ENCODE peak calls at places on chromosomes 6 and 20, in four cellular contexts. Z is IMR-90, J is mesenchymal stem cell, U is H9. Q is an unnamed sample.

GRCh38 chr20:16062661-16063591 is 510.3 kb downstream of the KIF16B start:
- DNase-seq in J (no peak), Z (no peak), U (no peak), Q (no peak)

GRCh38 chr6:157599191-157599590 is 218.2 kb downstream of the ZDHHC14 start:
- DNase-seq in J (no peak), U (no peak), Z (no peak), Q (no peak)

GRCh38 chr6:140537211-140537610 is 1162.8 kb upstream of the CITED2 start:
- DNase-seq in J (peak), Z (peak), U (no peak), Q (no peak)

GRCh38 chr6:24864345-24864744 is 65.6 kb upstream of the ARMH2 start:
- DNase-seq in J (peak), Z (peak), U (no peak), Q (no peak)

GRCh38 chr20:34213213-34213612 is 28.0 kb upstream of the ASIP start:
- DNase-seq in Z (no peak), J (no peak), U (no peak), Q (no peak)

GRCh38 chr20:16293590-16293989 is 279.7 kb downstream of the KIF16B start:
- DNase-seq in J (peak), Z (peak), U (no peak), Q (no peak)

GRCh38 chr6:37021356-37022129 is 16.1 kb downstream of the FGD2 start:
- DNase-seq in J (peak), Z (peak), U (peak), Q (no peak)

GRCh38 chr6:1136415-1136774 is 175.5 kb upstream of the FOXQ1 start:
- DNase-seq in Z (peak), U (no peak), J (no peak), Q (no peak)

GRCh38 chr6:41191569-41191968 is 9.4 kb downstream of the TREML2 start:
- DNase-seq in Z (no peak), J (peak), U (peak), Q (no peak)

GRCh38 chr6:39228992-39229767 is at the start of gene KCNK5:
- DNase-seq in U (peak), J (peak), Z (peak), Q (peak)

DNA sequence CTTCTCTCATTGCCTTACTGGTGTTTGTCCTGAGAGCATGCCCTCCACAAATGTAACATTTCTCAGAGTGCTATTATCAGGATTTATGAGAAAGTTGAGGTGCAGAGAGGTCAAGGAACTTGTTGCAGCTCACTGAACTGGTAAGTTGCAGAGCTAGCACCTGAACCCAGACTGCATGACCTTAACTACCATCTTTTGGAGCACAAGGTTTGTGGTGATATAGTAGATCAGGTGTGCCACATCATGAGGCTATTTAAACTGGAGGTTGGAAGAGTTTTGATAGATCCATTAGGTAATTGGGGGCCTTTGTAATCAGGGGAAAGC is 112.0 kb upstream of the CITED2 start:
- DNase-seq in Z (no peak), U (no peak), J (no peak), Q (no peak)
- H2AK5ac ChIP-seq in Z (no peak), U (no peak), J (no peak), Q (no peak)

DNA sequence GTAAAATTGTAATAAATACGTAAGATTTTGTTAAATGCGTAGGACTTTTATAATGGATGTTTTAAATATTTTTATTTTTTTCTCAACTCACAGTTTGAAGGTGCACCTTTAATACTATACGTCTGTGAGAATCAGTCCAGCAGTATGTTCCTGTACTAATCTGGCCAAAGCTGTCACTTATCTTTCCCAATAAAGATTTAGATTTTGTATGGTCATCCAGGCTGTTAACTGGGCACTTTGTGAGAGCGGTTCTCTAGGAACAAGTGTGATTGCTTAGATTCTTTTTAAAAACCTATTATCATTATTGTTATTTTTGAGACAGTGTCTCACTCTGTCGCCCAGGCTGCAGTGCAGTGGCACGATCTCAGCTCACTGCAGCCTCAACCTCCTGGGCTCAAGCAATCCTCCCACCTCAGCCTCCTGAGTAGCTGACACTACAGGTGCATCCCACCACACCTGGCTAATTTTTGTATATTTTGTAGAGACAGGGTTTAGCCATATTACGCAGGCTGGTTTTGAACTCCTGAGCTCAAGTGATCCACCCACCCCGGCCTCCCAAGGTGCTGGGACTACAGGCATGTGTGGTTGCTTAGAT is 1.7 kb downstream of the DCBLD1 start:
- DNase-seq in J (no peak), U (no peak), Z (no peak), Q (no peak)
- H3K14ac ChIP-seq in J (no peak), U (no peak), Z (no peak), Q (no peak)

DNA sequence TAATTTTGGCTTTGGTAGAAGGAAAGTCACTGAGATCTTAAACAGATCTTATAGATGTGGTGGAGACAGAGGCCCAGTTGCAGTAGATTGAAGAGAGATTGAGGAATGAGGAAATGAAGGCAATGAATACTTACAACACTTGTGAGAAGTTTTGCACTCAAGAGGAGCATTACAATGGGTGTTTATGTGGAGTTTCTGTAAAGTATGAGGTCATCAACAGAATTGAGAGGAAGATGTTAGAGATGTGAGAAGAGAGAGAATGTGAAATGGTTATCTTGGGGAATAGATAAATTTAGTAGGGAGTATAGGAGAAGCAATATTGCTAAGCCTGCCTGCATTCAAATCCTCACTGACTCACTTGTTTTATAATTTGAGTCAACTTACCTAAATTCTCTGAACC is 83.4 kb downstream of the GFRAL start:
- DNase-seq in U (no peak), Z (no peak), J (no peak), Q (no peak)
- H2BK5ac ChIP-seq in U (no peak), Z (no peak), J (no peak), Q (no peak)

GRCh38 chr6:141956046-141956761 is 176.5 kb upstream of the GJE1 start:
- DNase-seq in U (no peak), Z (peak), J (peak), Q (no peak)
- H2AK5ac ChIP-seq in U (no peak), Z (no peak), J (no peak), Q (no peak)

GRCh38 chr6:109296971-109297372 is 85.3 kb downstream of the CD164 start:
- DNase-seq in U (no peak), J (no peak), Z (no peak), Q (no peak)

GRCh38 chr6:109296305-109296915 is 85.9 kb downstream of the CD164 start:
- DNase-seq in Z (no peak), U (no peak), J (no peak), Q (no peak)

GRCh38 chr6:109295766-109296156 is 86.5 kb downstream of the CD164 start:
- DNase-seq in Z (no peak), U (no peak), J (no peak), Q (no peak)

GRCh38 chr6:109292983-109293586 is 89.2 kb downstream of the CD164 start:
- DNase-seq in J (no peak), Z (no peak), U (no peak), Q (no peak)

DNA sequence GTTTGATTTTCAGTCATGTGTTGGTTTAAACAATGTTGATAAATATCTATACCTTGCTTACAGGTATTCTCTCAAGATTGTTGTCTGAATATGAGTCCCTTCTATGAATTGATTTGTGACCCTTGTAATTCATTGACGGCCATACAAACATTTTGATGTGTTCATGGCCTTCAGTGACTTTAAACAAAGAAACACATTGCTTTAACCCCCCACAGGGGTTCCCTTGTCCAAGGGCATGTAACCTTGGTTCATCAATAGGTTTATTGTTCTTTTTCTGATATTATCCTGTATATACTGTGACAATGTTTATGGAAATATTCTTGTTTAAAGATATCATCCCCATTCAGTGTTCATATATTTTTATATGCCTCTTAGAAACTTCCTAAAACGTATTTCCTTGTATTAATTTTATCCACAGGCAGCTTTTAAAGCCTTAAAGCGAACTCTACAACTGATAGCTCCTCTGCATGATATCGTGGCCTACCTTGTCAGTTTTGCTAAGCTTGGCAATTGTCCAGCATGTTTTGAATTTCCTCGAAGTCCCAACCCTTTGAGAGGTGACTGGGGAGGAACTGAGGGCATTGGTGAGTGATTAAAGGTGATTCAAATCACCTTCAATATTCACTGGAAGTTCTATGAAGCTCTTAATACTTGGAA is 87.0 kb downstream of the CD164 start:
- DNase-seq in J (no peak), U (no peak), Z (no peak), Q (no peak)
- H3K14ac ChIP-seq in J (no peak), U (no peak), Z (no peak), Q (no peak)

GRCh38 chr20:17646901-17647301 is 35.1 kb downstream of the RRBP1 start:
- DNase-seq in J (no peak), U (no peak), Z (no peak), Q (no peak)
- H2BK5ac ChIP-seq in J (no peak), U (no peak), Z (no peak), Q (no peak)